ENCODE peak calls at places on chromosomes 16 and 17, in five cellular contexts. One of them, this sample, is unnamed.

GRCh38 chr17:60328679-60329078 is 63.3 kb downstream of the USP32 start:
- DNase-seq in pancreas: no peak
- DNase-seq in PC-9: no peak
- DNase-seq in ascending aorta: no peak
- DNase-seq in WTC11: no peak
- DNase-seq in this sample: no peak

GRCh38 chr17:48577946-48578615 is at the start of gene HOXB4:
- DNase-seq in pancreas: no peak
- DNase-seq in PC-9: no peak
- DNase-seq in ascending aorta: peak
- DNase-seq in WTC11: peak
- DNase-seq in this sample: no peak

GRCh38 chr17:51250314-51250840 is 9.5 kb downstream of the MBTD1 start:
- DNase-seq in pancreas: no peak
- DNase-seq in PC-9: no peak
- DNase-seq in ascending aorta: no peak
- DNase-seq in WTC11: no peak
- DNase-seq in this sample: no peak

GRCh38 chr16:57486858-57487834 is 853 bp upstream of the DOK4 start:
- DNase-seq in pancreas: no peak
- DNase-seq in PC-9: no peak
- DNase-seq in ascending aorta: no peak
- DNase-seq in WTC11: no peak
- DNase-seq in this sample: no peak

GRCh38 chr16:9050102-9050830 is 41.2 kb upstream of the HAPSTR1 start:
- DNase-seq in pancreas: no peak
- DNase-seq in PC-9: no peak
- DNase-seq in ascending aorta: no peak
- DNase-seq in WTC11: peak
- DNase-seq in this sample: no peak

GRCh38 chr16:46830417-46830901 is 521 bp downstream of the C16orf87 start:
- DNase-seq in pancreas: peak
- DNase-seq in PC-9: no peak
- DNase-seq in ascending aorta: peak
- DNase-seq in WTC11: peak
- DNase-seq in this sample: no peak

GRCh38 chr16:31674686-31675085 is 147.0 kb downstream of the AHSP start:
- DNase-seq in pancreas: no peak
- DNase-seq in PC-9: no peak
- DNase-seq in ascending aorta: no peak
- DNase-seq in WTC11: no peak
- DNase-seq in this sample: no peak

GRCh38 chr16:12096162-12096781 is 119.7 kb downstream of the SNX29 start:
- DNase-seq in pancreas: peak
- DNase-seq in PC-9: no peak
- DNase-seq in ascending aorta: no peak
- DNase-seq in WTC11: no peak
- DNase-seq in this sample: no peak

GRCh38 chr17:82449136-82449882 is 1.2 kb downstream of the CYBC1 start:
- DNase-seq in pancreas: no peak
- DNase-seq in PC-9: no peak
- DNase-seq in ascending aorta: no peak
- DNase-seq in WTC11: peak
- DNase-seq in this sample: no peak

DNA sequence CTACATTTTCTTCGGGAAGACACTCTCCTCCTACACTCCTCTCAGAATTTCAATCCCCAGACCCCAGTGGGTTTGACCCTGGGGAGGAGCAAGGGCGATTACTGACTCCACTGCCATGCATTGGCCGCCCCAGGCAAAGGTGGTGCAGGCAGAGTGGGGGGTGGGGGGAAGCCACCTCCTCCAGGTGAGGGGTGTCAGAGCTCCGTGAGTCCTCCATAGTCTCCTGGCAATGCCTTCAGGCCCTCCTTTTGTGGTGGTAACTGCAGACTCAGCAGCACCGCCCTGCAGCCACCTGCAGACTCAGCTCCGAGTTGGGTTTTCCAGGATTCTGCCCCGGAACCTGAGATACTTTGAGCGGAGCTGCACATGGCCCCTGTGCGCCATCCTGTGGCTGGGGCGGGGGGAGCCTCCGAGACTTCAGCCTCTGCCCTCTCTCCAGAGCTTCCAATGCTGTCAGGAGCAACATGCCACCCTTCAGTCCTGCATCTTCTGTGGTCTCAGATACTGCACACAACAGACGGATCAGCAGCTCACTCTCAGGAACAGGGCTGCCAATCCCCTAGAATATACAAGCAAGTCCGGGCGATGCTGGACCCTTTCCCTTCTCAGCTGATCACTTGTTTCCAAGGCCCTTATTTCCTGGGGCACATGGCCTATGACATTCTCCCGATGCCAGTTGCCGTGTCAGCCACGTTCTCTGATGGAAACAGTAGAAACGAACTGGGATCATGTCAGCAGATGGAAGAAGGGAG is 2.4 kb upstream of the SLC47A2 start:
- DNase-seq in pancreas: peak
- DNase-seq in PC-9: no peak
- DNase-seq in ascending aorta: no peak
- DNase-seq in WTC11: peak
- DNase-seq in this sample: no peak
- TF ChIP-seq CTCF in pancreas: no peak
- TF ChIP-seq CTCF in PC-9: peak
- TF ChIP-seq CTCF in ascending aorta: no peak
- TF ChIP-seq CTCF in WTC11: peak
- TF ChIP-seq CTCF in this sample: no peak

GRCh38 chr16:5071341-5071680 is 332 bp upstream of the ALG1 start:
- DNase-seq in pancreas: no peak
- DNase-seq in PC-9: no peak
- DNase-seq in ascending aorta: peak
- DNase-seq in WTC11: no peak
- DNase-seq in this sample: no peak

GRCh38 chr16:5073279-5073629 is 1.6 kb downstream of the ALG1 start:
- DNase-seq in pancreas: no peak
- DNase-seq in PC-9: no peak
- DNase-seq in ascending aorta: no peak
- DNase-seq in WTC11: no peak
- DNase-seq in this sample: no peak

GRCh38 chr16:5070431-5071186 is 1.0 kb upstream of the ALG1 start:
- DNase-seq in pancreas: no peak
- DNase-seq in PC-9: no peak
- DNase-seq in ascending aorta: peak
- DNase-seq in WTC11: no peak
- DNase-seq in this sample: peak

GRCh38 chr16:5072334-5073278 is 963 bp downstream of the ALG1 start:
- DNase-seq in pancreas: no peak
- DNase-seq in PC-9: no peak
- DNase-seq in ascending aorta: no peak
- DNase-seq in WTC11: no peak
- DNase-seq in this sample: peak

DNA sequence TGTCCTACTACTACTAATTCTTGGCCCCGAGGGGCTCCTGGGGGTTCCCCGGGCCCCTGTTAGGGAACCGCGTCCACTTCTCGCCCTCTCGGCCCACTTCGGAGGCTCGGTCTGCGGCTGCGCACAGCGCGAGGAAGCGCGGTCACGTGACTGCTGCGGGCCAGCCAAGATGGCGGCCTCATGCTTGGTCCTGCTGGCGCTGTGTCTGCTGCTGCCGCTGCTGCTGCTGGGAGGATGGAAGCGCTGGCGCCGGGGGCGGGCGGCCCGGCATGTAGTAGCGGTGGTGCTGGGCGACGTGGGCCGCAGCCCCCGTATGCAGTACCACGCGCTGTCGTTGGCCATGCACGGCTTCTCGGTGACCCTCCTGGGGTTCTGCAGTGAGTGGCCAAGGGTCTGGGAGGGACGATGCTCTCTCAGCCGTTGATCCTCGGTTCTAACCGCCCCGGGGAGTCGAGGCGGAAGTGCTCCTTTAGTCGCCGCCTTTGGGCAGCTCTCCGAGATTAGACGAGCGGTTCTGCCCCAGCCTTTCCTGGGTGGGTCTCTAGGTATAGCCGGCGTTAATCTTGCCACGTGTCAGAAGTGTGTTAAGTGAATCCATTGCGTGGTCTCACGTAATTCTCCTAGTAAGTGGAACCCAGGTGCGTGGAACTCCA is at the start of gene ALG1:
- DNase-seq in pancreas: peak
- DNase-seq in PC-9: peak
- DNase-seq in ascending aorta: peak
- DNase-seq in WTC11: peak
- DNase-seq in this sample: peak
- TF ChIP-seq CTCF in pancreas: no peak
- TF ChIP-seq CTCF in PC-9: no peak
- TF ChIP-seq CTCF in ascending aorta: no peak
- TF ChIP-seq CTCF in WTC11: no peak
- TF ChIP-seq CTCF in this sample: no peak

DNA sequence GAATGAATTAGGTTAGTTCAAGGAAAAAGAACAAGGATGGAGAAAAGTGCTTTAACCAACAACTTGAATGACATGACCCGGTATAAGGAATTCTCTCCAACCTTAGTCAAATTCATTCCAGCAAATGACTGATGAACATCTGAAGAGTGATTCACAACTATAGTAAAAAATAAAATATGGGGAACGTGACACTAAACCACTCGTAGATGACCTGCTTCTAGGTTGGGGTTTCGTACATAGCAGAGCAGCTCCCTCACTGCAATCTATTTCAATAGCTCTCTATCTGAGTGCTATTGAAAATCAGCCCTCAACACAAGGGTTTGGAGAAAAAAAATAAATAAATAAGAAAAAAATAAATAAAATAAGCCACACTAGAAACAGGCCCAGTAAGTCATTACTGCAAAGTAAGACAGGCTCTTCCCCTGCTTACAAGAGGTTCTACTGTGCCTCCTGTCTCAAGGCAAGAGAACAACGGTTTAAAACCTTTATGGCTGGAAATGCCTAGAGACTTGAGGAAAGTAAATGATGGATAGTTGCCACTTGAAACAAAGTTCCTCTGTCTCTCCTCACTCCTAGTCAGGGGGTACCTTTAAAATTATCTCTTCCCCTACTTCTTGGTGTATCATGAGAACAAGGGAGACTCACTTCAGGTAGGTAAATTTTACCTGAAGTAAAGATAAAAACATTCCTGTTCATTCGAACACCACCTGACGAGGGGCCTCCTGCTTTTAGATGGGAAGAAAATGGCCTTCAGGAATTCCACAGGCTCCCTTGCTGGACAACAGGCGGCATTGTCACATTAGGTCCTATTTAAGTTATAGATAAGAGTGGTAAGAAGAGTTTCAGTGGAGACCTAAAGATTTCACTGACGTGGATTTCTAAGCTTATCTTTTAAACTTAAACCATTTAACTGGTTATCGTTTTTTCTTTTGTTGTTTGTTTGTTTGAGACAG is 20.5 kb downstream of the COG7 start:
- DNase-seq in pancreas: no peak
- DNase-seq in PC-9: no peak
- DNase-seq in ascending aorta: no peak
- DNase-seq in WTC11: no peak
- DNase-seq in this sample: no peak
- TF ChIP-seq CTCF in pancreas: no peak
- TF ChIP-seq CTCF in PC-9: no peak
- TF ChIP-seq CTCF in ascending aorta: no peak
- TF ChIP-seq CTCF in WTC11: no peak
- TF ChIP-seq CTCF in this sample: peak

DNA sequence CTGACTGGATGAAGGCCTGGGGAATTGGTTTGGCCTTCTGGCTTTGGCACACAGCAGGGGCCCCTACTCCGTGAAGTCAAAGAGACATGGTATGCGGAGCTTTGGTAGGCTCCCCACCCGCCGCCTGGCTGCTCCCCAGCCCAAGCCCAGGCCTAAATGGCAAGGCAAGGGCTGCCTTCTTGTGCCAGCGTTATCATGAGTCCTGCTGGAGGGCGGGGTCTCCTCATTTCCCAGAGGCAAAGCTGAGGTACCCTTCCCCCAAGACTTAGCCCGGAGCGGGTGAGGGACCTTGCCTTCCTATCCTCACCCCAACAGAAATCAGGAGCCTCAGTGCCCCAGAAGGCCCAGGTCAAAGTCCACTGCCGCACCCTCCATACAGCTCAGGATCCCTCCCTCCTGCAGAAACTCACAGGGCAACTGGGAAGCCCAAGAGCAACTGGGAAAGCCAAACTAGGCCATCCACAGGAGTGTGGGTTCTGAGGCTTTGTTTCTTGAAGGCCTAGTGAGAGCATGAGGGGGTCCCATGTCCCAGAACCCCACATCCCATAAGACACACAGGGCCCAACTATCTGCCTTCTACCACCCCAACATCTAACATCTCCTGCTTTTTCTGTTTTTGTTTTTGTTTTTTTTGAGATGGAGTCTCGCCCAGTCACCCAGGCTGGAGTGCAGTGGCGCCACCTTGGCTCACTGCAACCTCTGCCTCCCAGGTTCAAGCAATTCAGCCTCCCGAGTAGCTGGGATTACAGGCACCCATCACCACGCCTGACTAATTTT is 9.3 kb downstream of the PGAP3 start:
- DNase-seq in pancreas: no peak
- DNase-seq in PC-9: no peak
- DNase-seq in ascending aorta: no peak
- DNase-seq in WTC11: no peak
- DNase-seq in this sample: no peak
- TF ChIP-seq CTCF in pancreas: no peak
- TF ChIP-seq CTCF in PC-9: no peak
- TF ChIP-seq CTCF in ascending aorta: no peak
- TF ChIP-seq CTCF in WTC11: no peak
- TF ChIP-seq CTCF in this sample: no peak